ENCODE peak calls at places on chromosomes 1 and 21, in six cellular contexts. E, V, Y, J, W and A are unnamed samples.

GRCh38 chr1:18099026-18099425 is 8.6 kb upstream of the IGSF21 start:
- ATAC-seq in J (no peak), W (no peak), Y (no peak), V (no peak), E (no peak), A (no peak)

GRCh38 chr1:55285849-55286248 is 70.7 kb upstream of the USP24 start:
- ATAC-seq in E (peak), Y (no peak), J (no peak), W (no peak), V (no peak), A (no peak)

GRCh38 chr1:154170547-154171221 is 15.8 kb upstream of the NUP210L start:
- ATAC-seq in J (no peak), V (peak), W (peak), E (no peak), Y (peak), A (peak)

GRCh38 chr1:115609021-115609420 is 32.7 kb upstream of the VANGL1 start:
- ATAC-seq in W (no peak), E (no peak), V (no peak), J (no peak), Y (no peak), A (no peak)

GRCh38 chr1:2372551-2373490 is 18.5 kb downstream of the MORN1 start:
- ATAC-seq in Y (no peak), E (no peak), J (no peak), W (no peak), V (no peak), A (no peak)

GRCh38 chr1:1986451-1987141 is 17.0 kb downstream of the CFAP74 start:
- ATAC-seq in Y (no peak), W (no peak), J (no peak), E (no peak), V (no peak), A (no peak)

GRCh38 chr1:49229555-49229954 is 452.9 kb upstream of the BEND5 start:
- ATAC-seq in W (no peak), Y (no peak), E (no peak), J (no peak), V (no peak), A (no peak)

GRCh38 chr1:78673120-78673519 is 23.5 kb downstream of the IFI44 start:
- ATAC-seq in W (no peak), E (no peak), V (no peak), Y (peak), J (no peak), A (no peak)

GRCh38 chr1:230642263-230642959 is at the start of gene COG2:
- ATAC-seq in Y (peak), E (peak), V (peak), W (peak), J (peak), A (peak)

GRCh38 chr1:230414694-230415093 is 11.4 kb downstream of the PGBD5 start:
- ATAC-seq in V (no peak), E (no peak), J (no peak), W (no peak), Y (no peak), A (no peak)

GRCh38 chr1:180027949-180028445 is 73.4 kb downstream of the CEP350 start:
- ATAC-seq in J (no peak), W (no peak), E (no peak), Y (no peak), V (no peak), A (no peak)

GRCh38 chr1:32953495-32953894 is 11.1 kb downstream of the RNF19B start:
- ATAC-seq in W (no peak), Y (no peak), E (peak), J (no peak), V (no peak), A (peak)

GRCh38 chr1:42333662-42334239 is 1.3 kb downstream of the FOXJ3 start:
- ATAC-seq in J (no peak), Y (no peak), E (no peak), W (no peak), V (no peak), A (no peak)

GRCh38 chr1:75438355-75438754 is 172.6 kb downstream of the SLC44A5 start:
- ATAC-seq in Y (no peak), V (no peak), J (no peak), E (no peak), W (no peak), A (no peak)

GRCh38 chr21:36709868-36710728 is 11.2 kb downstream of the SIM2 start:
- ATAC-seq in E (no peak), W (no peak), V (no peak), J (no peak), Y (no peak), A (no peak)

GRCh38 chr1:37828410-37829074 is 20.5 kb upstream of the YRDC start:
- ATAC-seq in J (no peak), Y (no peak), W (no peak), V (no peak), E (no peak), A (no peak)

GRCh38 chr21:36705679-36706481 is 7.0 kb downstream of the SIM2 start:
- ATAC-seq in J (no peak), V (no peak), W (no peak), Y (no peak), E (no peak), A (no peak)

GRCh38 chr21:17402885-17403477 is 109.9 kb upstream of the CXADR start:
- ATAC-seq in E (no peak), V (no peak), J (no peak), W (no peak), Y (no peak), A (no peak)

GRCh38 chr21:31128234-31128633 is 90.0 kb upstream of the KRTAP19-8 start:
- ATAC-seq in J (no peak), W (no peak), Y (no peak), V (no peak), E (no peak), A (no peak)

GRCh38 chr1:167432780-167433179 is 85.5 kb downstream of the CD247 start:
- ATAC-seq in E (no peak), V (no peak), W (no peak), J (no peak), Y (no peak), A (no peak)

GRCh38 chr1:62304975-62305374 is 14.3 kb downstream of the KANK4 start:
- ATAC-seq in Y (no peak), E (no peak), W (no peak), J (no peak), V (no peak), A (no peak)

GRCh38 chr1:211942583-211942982 is 92.8 kb downstream of the INTS7 start:
- ATAC-seq in Y (no peak), J (no peak), V (no peak), W (no peak), E (no peak), A (no peak)

GRCh38 chr1:69947837-69948236 is 257.5 kb downstream of the LRRC40 start:
- ATAC-seq in E (no peak), W (no peak), V (no peak), Y (no peak), J (no peak), A (no peak)

GRCh38 chr1:201251411-201251810 is 31.9 kb upstream of the PKP1 start:
- ATAC-seq in V (no peak), E (no peak), W (no peak), Y (no peak), J (no peak), A (no peak)

GRCh38 chr1:226541631-226542622 is 6.6 kb upstream of the STUM start:
- ATAC-seq in W (no peak), V (no peak), Y (no peak), E (no peak), J (peak), A (no peak)

GRCh38 chr1:173332026-173332425 is 124.9 kb upstream of the TNFSF4 start:
- ATAC-seq in V (no peak), E (no peak), W (no peak), Y (no peak), J (no peak), A (no peak)

GRCh38 chr1:66831529-66832239 is 30.6 kb upstream of the INSL5 start:
- ATAC-seq in E (no peak), J (no peak), V (no peak), W (no peak), Y (no peak), A (no peak)

GRCh38 chr1:156866679-156867015 is 6.0 kb downstream of the NTRK1 start:
- ATAC-seq in E (no peak), J (no peak), Y (no peak), W (no peak), V (no peak), A (no peak)

GRCh38 chr1:169326644-169327316 is 40.8 kb downstream of the NME7 start:
- ATAC-seq in W (peak), Y (no peak), J (no peak), E (peak), V (no peak), A (peak)

GRCh38 chr1:56967900-56968832 is 2.4 kb upstream of the C8B start:
- ATAC-seq in W (no peak), J (no peak), Y (no peak), V (no peak), E (peak), A (no peak)

GRCh38 chr1:59071289-59071688 is 225.6 kb upstream of the FGGY start:
- ATAC-seq in Y (no peak), W (peak), E (no peak), J (no peak), V (no peak), A (no peak)

GRCh38 chr1:113565621-113566020 is 175.3 kb downstream of the MAGI3 start:
- ATAC-seq in J (no peak), Y (no peak), W (no peak), E (no peak), V (no peak), A (no peak)

GRCh38 chr21:28737671-28738279 is 254.9 kb downstream of the LTN1 start:
- ATAC-seq in W (no peak), Y (no peak), V (no peak), J (no peak), E (no peak), A (no peak)

GRCh38 chr1:241627453-241628329 is 12.5 kb downstream of the CHML start:
- ATAC-seq in J (no peak), V (peak), E (peak), Y (peak), W (peak), A (peak)

GRCh38 chr1:104987210-104987609 is 1237.5 kb downstream of the AMY1C start:
- ATAC-seq in E (no peak), V (no peak), J (no peak), Y (no peak), W (no peak), A (no peak)

GRCh38 chr1:230158422-230159291 is 91.6 kb downstream of the GALNT2 start:
- ATAC-seq in J (peak), V (no peak), W (no peak), Y (no peak), E (no peak), A (no peak)

GRCh38 chr1:200428482-200429205 is 18.8 kb upstream of the ZNF281 start:
- ATAC-seq in J (no peak), Y (no peak), V (no peak), W (no peak), E (no peak), A (peak)